ENCODE peak calls at places on chromosomes 11 and 22, in eight cellular contexts. One of them, this sample, is unnamed.

GRCh38 chr11:125390949-125391348 is 105.1 kb downstream of the FEZ1 start:
- DNase-seq in fibroblast of mammary gland: no peak
- DNase-seq in uterus: no peak
- DNase-seq in CD8-positive, alpha-beta T cell: no peak
- DNase-seq in AG04450: peak; percentile 43
- DNase-seq in transverse colon: no peak
- DNase-seq in lower leg skin: no peak
- DNase-seq in stomach: no peak
- DNase-seq in this sample: no peak

GRCh38 chr11:19679952-19680823 is 32.4 kb upstream of the NAV2 start:
- DNase-seq in transverse colon: peak; percentile 71
- DNase-seq in uterus: peak; percentile 87
- DNase-seq in CD8-positive, alpha-beta T cell: no peak
- DNase-seq in fibroblast of mammary gland: peak; percentile 99
- DNase-seq in stomach: peak; percentile 68
- DNase-seq in AG04450: peak; percentile 94
- DNase-seq in lower leg skin: peak; percentile 97
- DNase-seq in this sample: peak; percentile 98

GRCh38 chr11:84144531-84144930 is 858.4 kb upstream of the CCDC90B start:
- DNase-seq in AG04450: no peak
- DNase-seq in stomach: no peak
- DNase-seq in fibroblast of mammary gland: no peak
- DNase-seq in lower leg skin: no peak
- DNase-seq in transverse colon: no peak
- DNase-seq in uterus: no peak
- DNase-seq in CD8-positive, alpha-beta T cell: no peak
- DNase-seq in this sample: no peak

GRCh38 chr11:8886332-8886731 is 24.7 kb upstream of the AKIP1 start:
- DNase-seq in CD8-positive, alpha-beta T cell: no peak
- DNase-seq in stomach: no peak
- DNase-seq in transverse colon: no peak
- DNase-seq in fibroblast of mammary gland: no peak
- DNase-seq in uterus: no peak
- DNase-seq in lower leg skin: no peak
- DNase-seq in AG04450: no peak
- DNase-seq in this sample: no peak

GRCh38 chr22:35947794-35948425 is 80.7 kb downstream of the RBFOX2 start:
- DNase-seq in uterus: no peak
- DNase-seq in stomach: no peak
- DNase-seq in lower leg skin: no peak
- DNase-seq in fibroblast of mammary gland: peak; percentile 64
- DNase-seq in AG04450: peak; percentile 13
- DNase-seq in CD8-positive, alpha-beta T cell: no peak
- DNase-seq in transverse colon: no peak
- DNase-seq in this sample: peak; percentile 45

GRCh38 chr22:40202225-40202944 is 24.7 kb downstream of the TNRC6B start:
- DNase-seq in lower leg skin: no peak
- DNase-seq in AG04450: no peak
- DNase-seq in transverse colon: no peak
- DNase-seq in fibroblast of mammary gland: no peak
- DNase-seq in uterus: no peak
- DNase-seq in stomach: no peak
- DNase-seq in CD8-positive, alpha-beta T cell: no peak
- DNase-seq in this sample: no peak

GRCh38 chr11:3225159-3225758 is 6.6 kb upstream of the MRGPRG start:
- DNase-seq in stomach: no peak
- DNase-seq in uterus: no peak
- DNase-seq in lower leg skin: peak; percentile 85
- DNase-seq in CD8-positive, alpha-beta T cell: no peak
- DNase-seq in fibroblast of mammary gland: no peak
- DNase-seq in transverse colon: no peak
- DNase-seq in AG04450: no peak
- DNase-seq in this sample: no peak

GRCh38 chr11:83036701-83037100 is 35.0 kb downstream of the RAB30 start:
- DNase-seq in uterus: no peak
- DNase-seq in CD8-positive, alpha-beta T cell: no peak
- DNase-seq in transverse colon: no peak
- DNase-seq in AG04450: no peak
- DNase-seq in stomach: no peak
- DNase-seq in lower leg skin: no peak
- DNase-seq in fibroblast of mammary gland: no peak
- DNase-seq in this sample: no peak

GRCh38 chr11:63670738-63671321 is 346 bp downstream of the ATL3 start:
- DNase-seq in lower leg skin: peak; percentile 88
- DNase-seq in AG04450: no peak
- DNase-seq in uterus: peak; percentile 61
- DNase-seq in transverse colon: peak; percentile 78
- DNase-seq in fibroblast of mammary gland: no peak
- DNase-seq in stomach: peak; percentile 72
- DNase-seq in CD8-positive, alpha-beta T cell: no peak
- DNase-seq in this sample: no peak

GRCh38 chr11:17531071-17531817 is 13.0 kb downstream of the USH1C start:
- DNase-seq in stomach: no peak
- DNase-seq in transverse colon: no peak
- DNase-seq in uterus: no peak
- DNase-seq in CD8-positive, alpha-beta T cell: no peak
- DNase-seq in fibroblast of mammary gland: no peak
- DNase-seq in AG04450: no peak
- DNase-seq in lower leg skin: no peak
- DNase-seq in this sample: no peak

GRCh38 chr11:128518493-128519207 is 68.7 kb downstream of the ETS1 start:
- DNase-seq in transverse colon: no peak
- DNase-seq in AG04450: no peak
- DNase-seq in uterus: no peak
- DNase-seq in lower leg skin: no peak
- DNase-seq in stomach: no peak
- DNase-seq in fibroblast of mammary gland: peak; percentile 45
- DNase-seq in CD8-positive, alpha-beta T cell: no peak
- DNase-seq in this sample: no peak

GRCh38 chr11:44403587-44404322 is 93.8 kb upstream of the ALX4 start:
- DNase-seq in AG04450: no peak
- DNase-seq in lower leg skin: peak; percentile 3
- DNase-seq in transverse colon: no peak
- DNase-seq in stomach: no peak
- DNase-seq in fibroblast of mammary gland: no peak
- DNase-seq in CD8-positive, alpha-beta T cell: no peak
- DNase-seq in uterus: no peak
- DNase-seq in this sample: no peak

GRCh38 chr11:3180869-3181268 is 15.8 kb upstream of the OSBPL5 start:
- DNase-seq in fibroblast of mammary gland: no peak
- DNase-seq in AG04450: no peak
- DNase-seq in lower leg skin: no peak
- DNase-seq in transverse colon: no peak
- DNase-seq in stomach: no peak
- DNase-seq in uterus: no peak
- DNase-seq in CD8-positive, alpha-beta T cell: no peak
- DNase-seq in this sample: no peak

GRCh38 chr11:118251858-118252652 is at the start of gene MPZL3:
- DNase-seq in AG04450: no peak
- DNase-seq in stomach: peak; percentile 93
- DNase-seq in transverse colon: peak; percentile 95
- DNase-seq in CD8-positive, alpha-beta T cell: peak; percentile 91
- DNase-seq in uterus: peak; percentile 46
- DNase-seq in fibroblast of mammary gland: peak; percentile 53
- DNase-seq in lower leg skin: peak; percentile 93
- DNase-seq in this sample: peak; percentile 47

GRCh38 chr11:102469196-102469821 is 16.7 kb upstream of the TMEM123 start:
- DNase-seq in fibroblast of mammary gland: peak; percentile 56
- DNase-seq in AG04450: no peak
- DNase-seq in stomach: no peak
- DNase-seq in CD8-positive, alpha-beta T cell: no peak
- DNase-seq in lower leg skin: no peak
- DNase-seq in transverse colon: no peak
- DNase-seq in uterus: peak; percentile 64
- DNase-seq in this sample: no peak

GRCh38 chr11:112227471-112227870 is 1.2 kb downstream of the PTS start:
- DNase-seq in uterus: no peak
- DNase-seq in transverse colon: no peak
- DNase-seq in fibroblast of mammary gland: peak; percentile 8
- DNase-seq in stomach: no peak
- DNase-seq in AG04450: no peak
- DNase-seq in CD8-positive, alpha-beta T cell: no peak
- DNase-seq in lower leg skin: no peak
- DNase-seq in this sample: no peak

GRCh38 chr11:134537296-134537695 is 125.3 kb upstream of the B3GAT1 start:
- DNase-seq in transverse colon: no peak
- DNase-seq in fibroblast of mammary gland: no peak
- DNase-seq in CD8-positive, alpha-beta T cell: no peak
- DNase-seq in uterus: no peak
- DNase-seq in lower leg skin: peak; percentile 57
- DNase-seq in AG04450: no peak
- DNase-seq in stomach: no peak
- DNase-seq in this sample: no peak

GRCh38 chr22:21943571-21944448 is 8.8 kb downstream of the PPM1F start:
- DNase-seq in lower leg skin: no peak
- DNase-seq in AG04450: no peak
- DNase-seq in stomach: no peak
- DNase-seq in transverse colon: no peak
- DNase-seq in uterus: no peak
- DNase-seq in fibroblast of mammary gland: no peak
- DNase-seq in CD8-positive, alpha-beta T cell: no peak
- DNase-seq in this sample: no peak

GRCh38 chr11:3037041-3037944 is 19.9 kb downstream of the CARS1 start:
- DNase-seq in fibroblast of mammary gland: peak; percentile 70
- DNase-seq in transverse colon: peak; percentile 82
- DNase-seq in uterus: peak; percentile 75
- DNase-seq in CD8-positive, alpha-beta T cell: peak; percentile 40
- DNase-seq in stomach: peak; percentile 87
- DNase-seq in AG04450: peak; percentile 26
- DNase-seq in lower leg skin: peak; percentile 93
- DNase-seq in this sample: peak; percentile 63

GRCh38 chr11:130106381-130106780 is 36.7 kb downstream of the APLP2 start:
- DNase-seq in stomach: no peak
- DNase-seq in AG04450: no peak
- DNase-seq in lower leg skin: no peak
- DNase-seq in uterus: no peak
- DNase-seq in fibroblast of mammary gland: no peak
- DNase-seq in CD8-positive, alpha-beta T cell: no peak
- DNase-seq in transverse colon: no peak
- DNase-seq in this sample: no peak

DNA sequence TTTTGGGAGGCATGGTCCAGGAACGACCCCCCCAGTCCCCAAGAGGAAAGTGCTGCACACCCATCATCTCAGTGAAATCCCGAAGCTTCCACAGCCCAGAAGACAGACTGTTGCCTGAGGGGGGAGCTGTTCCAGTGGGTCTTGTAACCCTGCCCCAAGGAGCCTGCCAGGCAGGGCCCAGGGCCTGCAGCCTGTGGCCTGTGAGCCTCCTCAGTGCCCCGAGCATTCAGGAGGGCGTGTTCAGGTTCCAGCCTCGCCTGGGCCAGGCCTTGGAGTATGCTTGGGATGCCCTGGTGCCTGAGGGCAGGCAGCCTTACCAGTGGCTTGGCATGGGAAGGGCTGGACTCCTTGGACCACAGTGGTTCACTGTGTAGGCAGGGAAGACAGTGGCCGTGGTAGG is 18.0 kb upstream of the CABP2 start:
- DNase-seq in uterus: no peak
- DNase-seq in AG04450: no peak
- DNase-seq in CD8-positive, alpha-beta T cell: no peak
- DNase-seq in fibroblast of mammary gland: no peak
- DNase-seq in transverse colon: no peak
- DNase-seq in lower leg skin: no peak
- DNase-seq in stomach: no peak
- DNase-seq in this sample: no peak
- TF ChIP-seq CTCF in uterus: no peak
- TF ChIP-seq CTCF in AG04450: no peak
- TF ChIP-seq CTCF in CD8-positive, alpha-beta T cell: no peak
- TF ChIP-seq CTCF in fibroblast of mammary gland: no peak
- TF ChIP-seq CTCF in transverse colon: no peak
- TF ChIP-seq CTCF in lower leg skin: no peak
- TF ChIP-seq CTCF in stomach: no peak
- TF ChIP-seq CTCF in this sample: peak; percentile 19

DNA sequence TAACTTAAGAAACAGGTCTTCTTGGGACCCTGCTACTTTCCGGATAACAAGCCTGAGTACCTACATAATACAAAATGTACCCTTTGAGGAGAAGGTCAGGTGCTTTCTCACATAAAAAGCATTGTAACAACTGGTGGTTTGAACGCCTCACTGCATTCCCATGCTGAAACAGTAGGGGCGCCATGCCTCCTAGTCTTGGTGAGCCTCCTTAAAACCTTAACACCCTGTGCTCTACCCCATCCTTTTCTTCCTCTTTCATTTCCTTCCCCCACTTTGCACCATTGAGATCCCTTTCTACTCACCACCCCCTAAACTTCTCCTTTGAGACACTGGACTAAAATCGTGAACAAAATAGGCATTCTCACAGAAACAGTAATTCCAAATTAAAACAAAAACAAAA is 729.3 kb downstream of the NTM start:
- DNase-seq in fibroblast of mammary gland: peak; percentile 5
- DNase-seq in lower leg skin: no peak
- DNase-seq in uterus: no peak
- DNase-seq in CD8-positive, alpha-beta T cell: no peak
- DNase-seq in AG04450: no peak
- DNase-seq in stomach: no peak
- DNase-seq in transverse colon: no peak
- DNase-seq in this sample: no peak
- TF ChIP-seq CTCF in fibroblast of mammary gland: peak; percentile 42
- TF ChIP-seq CTCF in lower leg skin: no peak
- TF ChIP-seq CTCF in uterus: no peak
- TF ChIP-seq CTCF in CD8-positive, alpha-beta T cell: no peak
- TF ChIP-seq CTCF in AG04450: peak; percentile 38
- TF ChIP-seq CTCF in stomach: no peak
- TF ChIP-seq CTCF in transverse colon: peak; percentile 31
- TF ChIP-seq CTCF in this sample: peak; percentile 69

DNA sequence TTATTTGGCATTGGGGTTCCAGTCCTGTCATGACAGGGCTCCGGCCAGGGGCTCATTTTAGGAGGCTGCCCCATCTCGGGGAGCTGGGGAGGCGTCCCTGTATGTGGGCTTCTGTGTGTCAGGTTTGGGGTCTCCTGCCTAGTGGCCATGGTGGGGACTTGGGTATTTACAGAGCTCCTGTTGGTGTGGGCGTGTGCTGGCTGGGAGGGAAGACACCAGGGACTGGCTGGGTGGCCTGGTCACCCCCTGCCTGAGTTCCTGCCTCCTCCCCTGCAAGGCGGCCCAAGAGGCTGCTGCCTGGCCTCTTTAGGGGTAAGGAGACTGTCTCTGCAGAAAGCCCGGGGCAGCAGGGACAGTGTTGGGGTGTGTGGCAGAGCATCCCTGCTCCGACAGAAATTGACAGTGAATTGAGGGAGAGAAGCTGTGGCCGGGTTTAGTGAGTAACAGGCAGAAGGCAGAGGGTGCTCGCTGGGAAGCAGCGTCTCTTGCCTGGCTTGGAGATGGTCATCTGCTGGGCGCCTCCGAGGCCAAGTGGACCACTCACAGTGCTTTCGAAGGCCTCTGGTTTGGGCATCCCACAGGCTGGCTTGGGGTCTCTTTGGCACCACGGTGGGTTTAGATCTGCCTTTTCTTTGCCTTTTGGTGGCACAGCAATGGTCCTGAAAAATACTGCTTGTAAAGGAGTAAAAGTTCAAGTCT is 40.3 kb upstream of the GRAMD4 start:
- DNase-seq in lower leg skin: peak; percentile 84
- DNase-seq in fibroblast of mammary gland: no peak
- DNase-seq in AG04450: no peak
- DNase-seq in uterus: no peak
- DNase-seq in stomach: no peak
- DNase-seq in CD8-positive, alpha-beta T cell: no peak
- DNase-seq in transverse colon: no peak
- DNase-seq in this sample: no peak
- TF ChIP-seq CTCF in lower leg skin: no peak
- TF ChIP-seq CTCF in fibroblast of mammary gland: no peak
- TF ChIP-seq CTCF in AG04450: no peak
- TF ChIP-seq CTCF in uterus: no peak
- TF ChIP-seq CTCF in stomach: no peak
- TF ChIP-seq CTCF in CD8-positive, alpha-beta T cell: no peak
- TF ChIP-seq CTCF in transverse colon: no peak
- TF ChIP-seq CTCF in this sample: no peak

GRCh38 chr11:207213-208176 is at the start of the genes BET1L and RIC8A:
- DNase-seq in lower leg skin: peak; percentile 99
- DNase-seq in uterus: peak; percentile 96
- DNase-seq in fibroblast of mammary gland: peak; percentile 99
- DNase-seq in AG04450: peak; percentile 94
- DNase-seq in stomach: peak; percentile 93
- DNase-seq in CD8-positive, alpha-beta T cell: peak; percentile 99
- DNase-seq in transverse colon: peak; percentile 97
- DNase-seq in this sample: peak; percentile 98
- TF ChIP-seq CTCF in lower leg skin: no peak
- TF ChIP-seq CTCF in uterus: peak; percentile 28
- TF ChIP-seq CTCF in fibroblast of mammary gland: no peak
- TF ChIP-seq CTCF in AG04450: no peak
- TF ChIP-seq CTCF in stomach: no peak
- TF ChIP-seq CTCF in CD8-positive, alpha-beta T cell: no peak
- TF ChIP-seq CTCF in transverse colon: no peak
- TF ChIP-seq CTCF in this sample: no peak

This sample was measured in brain microvascular endothelial cell.